ENCODE peak calls at places on chromosomes 2 and 18, in ten cellular contexts. U, B, O, H, I, R, T, V, P and Y are unnamed samples.

GRCh38 chr18:38545071-38545470 is 979.5 kb upstream of the CELF4 start:
- DNase-seq in I (no peak), H (peak), O (no peak), R (peak), B (no peak), T (no peak), U (no peak), V (peak), P (no peak), Y (peak)

GRCh38 chr2:186254759-186255158 is 231.3 kb upstream of the ZC3H15 start:
- DNase-seq in P (no peak), I (no peak), U (no peak), R (no peak), T (no peak), H (no peak), O (no peak), B (no peak), V (no peak), Y (no peak)

GRCh38 chr2:70995227-70995729 is 605 bp upstream of the TEX261 start:
- DNase-seq in R (peak), I (peak), V (no peak), U (peak), O (peak), B (peak), P (peak), H (peak), T (peak), Y (peak)

GRCh38 chr18:54947115-54947514 is 12.1 kb downstream of the CCDC68 start:
- DNase-seq in T (peak), P (no peak), U (no peak), B (no peak), O (no peak), R (peak), H (no peak), I (no peak), V (no peak), Y (no peak)

GRCh38 chr2:196702641-196703040 is 63.1 kb downstream of the CCDC150 start:
- DNase-seq in P (no peak), H (peak), U (no peak), O (peak), V (no peak), R (no peak), I (no peak), B (peak), T (no peak), Y (no peak)

GRCh38 chr2:37560241-37560848 is 111.1 kb downstream of the CDC42EP3 start:
- DNase-seq in I (no peak), P (no peak), T (no peak), U (peak), O (no peak), V (no peak), B (no peak), H (no peak), R (no peak), Y (no peak)

GRCh38 chr2:8244634-8245033 is 437.2 kb upstream of the ID2 start:
- DNase-seq in T (no peak), O (no peak), U (no peak), I (no peak), R (no peak), H (no peak), P (no peak), B (no peak), V (no peak), Y (no peak)

GRCh38 chr2:203909192-203909945 is 27.2 kb upstream of the ICOS start:
- DNase-seq in V (peak), T (peak), I (no peak), U (peak), P (no peak), R (peak), H (peak), B (peak), O (peak), Y (peak)

GRCh38 chr2:216031960-216032689 is 18.8 kb upstream of the MREG start:
- DNase-seq in R (peak), U (no peak), T (no peak), O (peak), B (peak), P (no peak), I (no peak), V (no peak), H (peak), Y (peak)

GRCh38 chr2:105798595-105798994 is 53.9 kb downstream of the NCK2 start:
- DNase-seq in U (no peak), R (no peak), T (no peak), O (no peak), H (no peak), P (peak), V (no peak), B (no peak), I (no peak), Y (no peak)

GRCh38 chr2:234368861-234369261 is 128.0 kb downstream of the ARL4C start:
- DNase-seq in P (peak), I (peak), O (peak), T (peak), R (peak), V (no peak), B (peak), H (peak), U (peak), Y (peak)

GRCh38 chr18:44741551-44741950 is 60.9 kb downstream of the SETBP1 start:
- DNase-seq in H (no peak), P (no peak), I (no peak), O (no peak), R (no peak), U (peak), V (no peak), B (no peak), T (no peak), Y (no peak)

GRCh38 chr2:71951067-71951436 is 196.6 kb downstream of the CYP26B1 start:
- DNase-seq in B (no peak), O (no peak), R (no peak), T (no peak), V (no peak), U (no peak), P (peak), I (no peak), H (no peak), Y (no peak)

GRCh38 chr18:59593291-59593717 is 103.9 kb downstream of the CCBE1 start:
- DNase-seq in P (no peak), R (peak), O (peak), I (no peak), B (peak), T (no peak), H (no peak), V (no peak), U (no peak), Y (no peak)

GRCh38 chr2:197515277-197515797 is 529 bp upstream of the MOB4 start:
- DNase-seq in B (no peak), R (no peak), P (no peak), I (no peak), V (no peak), H (peak), O (no peak), T (no peak), U (peak), Y (peak)

GRCh38 chr2:209579236-209579749 is 155.4 kb downstream of the MAP2 start:
- DNase-seq in T (no peak), I (no peak), P (no peak), O (peak), U (peak), V (peak), R (peak), B (peak), H (peak), Y (no peak)